ENCODE peak calls at places on chromosomes 4 and X, in ten cellular contexts. H is spleen, A is Peyer's patch, X is gastrocnemius medialis, L is breast epithelium, S is testis, Y is upper lobe of left lung, R is ovary, P is right lobe of liver, I is stomach. T is an unnamed sample.

GRCh38 chr4:153227501-153227900 is 23.3 kb downstream of the TRIM2 start:
- DNase-seq in L (no peak), I (no peak), P (no peak), H (no peak), A (no peak), X (no peak), R (no peak), Y (no peak), S (no peak), T (no peak)

GRCh38 chr4:8303485-8304281 is 34.1 kb downstream of the HTRA3 start:
- DNase-seq in P (peak; percentile 28), A (peak; percentile 13), X (peak; percentile 22), R (peak; percentile 18), H (peak; percentile 49), Y (no peak), I (no peak), L (peak; percentile 19), S (no peak), T (no peak)

GRCh38 chr4:146522862-146523205 is 1.1 kb upstream of the SLC10A7 start:
- DNase-seq in A (no peak), Y (no peak), L (no peak), S (no peak), I (no peak), X (no peak), H (no peak), R (no peak), P (no peak), T (no peak)

GRCh38 chrX:38632516-38632915 is 71.2 kb downstream of the TSPAN7 start:
- DNase-seq in Y (no peak), L (no peak), R (no peak), S (no peak), I (no peak), X (no peak), A (no peak), H (no peak), P (no peak), T (no peak)

GRCh38 chr4:94452476-94453300 is 946 bp downstream of the PDLIM5 start:
- DNase-seq in H (peak; percentile 87), R (peak; percentile 73), X (peak; percentile 93), L (peak; percentile 88), S (peak; percentile 86), P (peak; percentile 93), I (peak; percentile 83), A (peak; percentile 86), Y (peak; percentile 52), T (peak; percentile 59)

GRCh38 chr4:156971168-156971601 is 414 bp downstream of the PDGFC start:
- DNase-seq in L (no peak), X (no peak), A (peak; percentile 51), I (peak; percentile 34), R (peak; percentile 63), S (peak; percentile 38), P (peak; percentile 62), H (peak; percentile 78), Y (no peak), T (peak; percentile 68)

GRCh38 chr4:76831475-76832390 is 66.2 kb downstream of the SOWAHB start:
- DNase-seq in P (no peak), S (no peak), I (no peak), X (no peak), L (no peak), A (peak; percentile 50), Y (no peak), H (no peak), R (no peak), T (peak; percentile 22)

GRCh38 chr4:41365726-41366125 is 109.0 kb downstream of the UCHL1 start:
- DNase-seq in H (peak; percentile 33), S (no peak), L (no peak), P (no peak), R (no peak), Y (no peak), I (no peak), X (no peak), A (no peak), T (no peak)

GRCh38 chrX:3712080-3712869 is 1.2 kb downstream of the PRKX start:
- DNase-seq in A (peak; percentile 56), X (peak; percentile 9), Y (no peak), R (peak; percentile 30), L (no peak), H (peak; percentile 89), P (no peak), S (peak; percentile 42), I (no peak), T (no peak)

GRCh38 chr4:82525287-82525898 is 36.4 kb downstream of the TMEM150C start:
- DNase-seq in X (no peak), P (no peak), Y (no peak), I (no peak), H (no peak), R (no peak), S (no peak), L (no peak), A (no peak), T (no peak)

GRCh38 chr4:184473515-184474260 is 662 bp downstream of the IRF2 start:
- DNase-seq in L (no peak), S (peak; percentile 33), R (peak; percentile 59), X (peak; percentile 33), H (peak; percentile 92), A (peak; percentile 65), Y (peak; percentile 91), I (peak; percentile 44), P (peak; percentile 58), T (peak; percentile 44)

GRCh38 chr4:184470785-184471110 is 3.6 kb downstream of the IRF2 start:
- DNase-seq in L (no peak), P (no peak), A (no peak), H (no peak), S (no peak), Y (no peak), R (no peak), I (no peak), X (no peak), T (no peak)

GRCh38 chr4:184473265-184473514 is 1.2 kb downstream of the IRF2 start:
- DNase-seq in X (no peak), Y (no peak), P (no peak), I (no peak), R (no peak), S (no peak), L (no peak), H (peak; percentile 90), A (no peak), T (no peak)

GRCh38 chr4:184472540-184473264 is 1.6 kb downstream of the IRF2 start:
- DNase-seq in I (peak; percentile 92), X (peak; percentile 87), S (peak; percentile 83), H (peak; percentile 96), P (peak; percentile 97), L (peak; percentile 76), Y (peak; percentile 96), R (peak; percentile 81), A (peak; percentile 93), T (peak; percentile 93)

GRCh38 chr4:184471872-184472539 is 2.3 kb downstream of the IRF2 start:
- DNase-seq in R (no peak), A (no peak), Y (no peak), H (no peak), S (no peak), I (no peak), P (no peak), X (no peak), L (no peak), T (no peak)
- TF ChIP-seq CTCF in R (no peak), A (no peak), Y (no peak), H (no peak), S (no peak), I (no peak), P (no peak), X (no peak), L (no peak), T (no peak)

GRCh38 chr4:10097906-10098769 is 18.5 kb downstream of the WDR1 start:
- DNase-seq in Y (no peak), X (no peak), L (no peak), I (no peak), P (no peak), A (no peak), S (no peak), R (no peak), H (no peak), T (no peak)
- H3K4me1 ChIP-seq in Y (peaks cover 66% of the 10 kb centered on the region), X (peaks cover 98% of the 10 kb centered on the region), L (peaks cover 9% of the 10 kb centered on the region), I (peaks cover 99% of the 10 kb centered on the region), P (no peaks in the 10 kb centered on the region), A (no peaks in the 10 kb centered on the region), S (peaks cover 16% of the 10 kb centered on the region), R (peaks cover 20% of the 10 kb centered on the region), H (peaks cover 96% of the 10 kb centered on the region), T (peaks cover 65% of the 10 kb centered on the region)

GRCh38 chr4:10018818-10019438 is 2.4 kb downstream of the SLC2A9 start:
- DNase-seq in P (peak; percentile 91), A (peak; percentile 98), Y (peak; percentile 99), L (peak; percentile 94), S (peak; percentile 98), I (peak; percentile 95), R (peak; percentile 99), H (peak; percentile 98), X (peak; percentile 96), T (peak; percentile 99)
- TF ChIP-seq POLR2A in P (peak; percentile 47), A (peak; percentile 42), Y (peak; percentile 60), L (no peak), S (peak; percentile 26), I (no peak), R (peak; percentile 56), H (peak; percentile 23), X (peak; percentile 38), T (no peak)

GRCh38 chrX:153925739-153926593 is at the start of gene ARHGAP4:
- DNase-seq in X (no peak), S (no peak), R (peak; percentile 37), H (peak; percentile 92), L (no peak), I (no peak), A (peak; percentile 66), Y (peak; percentile 88), P (no peak), T (no peak)

GRCh38 chrX:153922286-153922573 is 3.8 kb downstream of the ARHGAP4 start:
- DNase-seq in Y (no peak), L (no peak), I (no peak), S (no peak), P (no peak), R (no peak), H (no peak), X (no peak), A (no peak), T (no peak)

GRCh38 chrX:153925387-153925738 is 701 bp downstream of the ARHGAP4 start:
- DNase-seq in X (no peak), A (no peak), P (no peak), R (no peak), Y (no peak), I (no peak), S (no peak), H (no peak), L (no peak), T (no peak)

GRCh38 chrX:153922932-153923857 is 2.9 kb downstream of the ARHGAP4 start:
- DNase-seq in A (peak; percentile 80), X (peak; percentile 74), S (peak; percentile 89), R (peak; percentile 86), P (peak; percentile 84), L (peak; percentile 77), Y (no peak), I (peak; percentile 88), H (peak; percentile 86), T (peak; percentile 87)

DNA sequence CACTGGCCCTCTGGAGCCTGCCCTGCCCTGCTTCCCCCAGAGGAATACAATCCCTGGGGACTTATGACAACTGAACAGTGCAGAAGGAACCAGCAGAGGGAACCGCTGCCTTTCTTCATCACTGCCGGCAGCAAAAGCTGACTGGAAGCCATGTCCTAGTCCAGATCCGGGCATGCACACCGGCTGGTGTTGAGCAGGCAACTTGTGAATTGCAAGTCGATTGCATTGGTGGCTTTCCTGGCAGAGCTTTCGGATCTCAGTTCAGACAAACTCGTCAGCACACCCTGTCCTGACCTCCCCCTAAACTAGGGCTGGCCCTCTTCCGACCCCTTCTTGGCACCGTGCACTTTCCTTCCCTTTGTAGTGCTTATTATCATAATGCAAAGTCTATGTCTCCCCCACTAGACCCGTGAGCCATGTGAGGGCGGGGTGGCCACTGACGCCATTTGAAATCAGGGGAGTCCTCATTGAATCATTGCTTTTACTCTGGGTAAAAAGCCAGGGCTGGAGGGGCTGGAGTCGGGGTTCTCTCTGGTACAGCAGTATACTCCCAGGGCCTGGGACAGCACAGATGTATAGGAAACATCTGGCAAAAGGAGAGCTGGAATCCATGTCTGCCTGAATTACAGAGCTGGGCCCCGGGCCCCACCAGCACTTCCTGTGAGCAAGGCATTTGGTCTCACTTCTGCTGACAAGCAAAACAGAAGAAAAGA is 1.8 kb downstream of the ARHGAP4 start:
- DNase-seq in A (peak; percentile 76), H (peak; percentile 88), Y (no peak), S (peak; percentile 67), P (no peak), R (no peak), I (peak; percentile 44), L (no peak), X (no peak), T (no peak)
- TF ChIP-seq CTCF in A (peak; percentile 24), H (peak; percentile 28), Y (peak; percentile 37), S (no peak), P (no peak), R (no peak), I (no peak), L (peak; percentile 10), X (no peak), T (no peak)